ENCODE peak calls at places on chromosome 10, in nine cellular contexts. K, U, V, Y, D, N, E, S and F are unnamed samples.

GRCh38 chr10:15540729-15541128 is 169.6 kb upstream of the FAM171A1 start:
- DNase-seq in K (no peak), U (no peak), V (peak; percentile 44), Y (no peak), D (no peak), N (no peak), E (no peak), S (no peak), F (no peak)

GRCh38 chr10:78782441-78782840 is 286.3 kb upstream of the ZMIZ1 start:
- DNase-seq in K (no peak), U (no peak), V (no peak), Y (no peak), D (no peak), N (no peak), E (no peak), S (no peak), F (no peak)

GRCh38 chr10:79483948-79484347 is 28.4 kb upstream of the EIF5AL1 start:
- DNase-seq in K (no peak), U (peak; percentile 70), V (peak; percentile 98), Y (no peak), D (no peak), N (no peak), E (no peak), S (no peak), F (peak; percentile 50)

GRCh38 chr10:93462881-93463280 is 19.3 kb downstream of the MYOF start:
- DNase-seq in K (no peak), U (no peak), V (peak; percentile 85), Y (no peak), D (no peak), N (no peak), E (no peak), S (peak; percentile 54), F (no peak)

GRCh38 chr10:84538036-84538435 is 209.6 kb downstream of the CCSER2 start:
- DNase-seq in K (no peak), U (no peak), V (no peak), Y (no peak), D (no peak), N (no peak), E (no peak), S (no peak), F (no peak)

GRCh38 chr10:17616403-17617030 is 657 bp downstream of the HACD1 start:
- DNase-seq in K (no peak), U (peak; percentile 71), V (peak; percentile 83), Y (peak; percentile 95), D (no peak), N (peak; percentile 40), E (peak; percentile 59), S (peak; percentile 59), F (peak; percentile 74)

GRCh38 chr10:70677620-70678249 is 5.4 kb downstream of the ADAMTS14 start:
- DNase-seq in K (no peak), U (no peak), V (no peak), Y (no peak), D (no peak), N (no peak), E (no peak), S (no peak), F (no peak)

GRCh38 chr10:35259769-35260397 is 76.4 kb upstream of the CCNY start:
- DNase-seq in K (no peak), U (peak; percentile 66), V (peak; percentile 91), Y (no peak), D (no peak), N (no peak), E (no peak), S (peak; percentile 93), F (no peak)

GRCh38 chr10:78319371-78319770 is 285.7 kb downstream of the RPS24 start:
- DNase-seq in K (no peak), U (no peak), V (no peak), Y (no peak), D (no peak), N (no peak), E (no peak), S (no peak), F (no peak)

GRCh38 chr10:11204355-11204879 is 186.7 kb downstream of the CELF2 start:
- DNase-seq in K (no peak), U (no peak), V (no peak), Y (no peak), D (no peak), N (no peak), E (no peak), S (no peak), F (no peak)

GRCh38 chr10:72086466-72087391 is 1.6 kb downstream of the SPOCK2 start:
- DNase-seq in K (no peak), U (no peak), V (no peak), Y (no peak), D (peak; percentile 49), N (no peak), E (no peak), S (no peak), F (no peak)

GRCh38 chr10:113930482-113931057 is 76.1 kb downstream of the NHLRC2 start:
- DNase-seq in K (no peak), U (no peak), V (no peak), Y (no peak), D (no peak), N (no peak), E (no peak), S (no peak), F (no peak)

GRCh38 chr10:127556911-127557310 is 7.8 kb downstream of the NPS start:
- DNase-seq in K (no peak), U (no peak), V (peak; percentile 3), Y (no peak), D (no peak), N (no peak), E (no peak), S (peak; percentile 7), F (no peak)

GRCh38 chr10:91520657-91521056 is 110.5 kb downstream of the HECTD2 start:
- DNase-seq in K (no peak), U (no peak), V (no peak), Y (no peak), D (no peak), N (no peak), E (no peak), S (peak; percentile 25), F (peak; percentile 35)

GRCh38 chr10:13984647-13985155 is 346.0 kb downstream of the FRMD4A start:
- DNase-seq in K (no peak), U (peak; percentile 44), V (peak; percentile 98), Y (no peak), D (no peak), N (no peak), E (no peak), S (peak; percentile 94), F (peak; percentile 67)